ENCODE peak calls at places on chromosomes 16 and 17, in seven cellular contexts. F, X, H, D, O, N and I are unnamed samples.
A peak's percentile ranks its signal among the peaks of the same experiment; 100 is the strongest.

GRCh38 chr16:22333457-22333994 is 36.3 kb downstream of the POLR3E start:
- DNase-seq in F (no peak), N (no peak), O (no peak), H (no peak), D (peak; percentile 34), X (no peak), I (no peak)

GRCh38 chr16:66619036-66619435 is 14.5 kb downstream of the CMTM3 start:
- DNase-seq in F (no peak), H (no peak), O (no peak), D (no peak), N (no peak), X (no peak), I (peak; percentile 43)

GRCh38 chr17:19714542-19715411 is 1.6 kb downstream of the SLC47A2 start:
- DNase-seq in D (no peak), X (no peak), O (no peak), H (no peak), F (no peak), N (no peak), I (peak; percentile 35)

GRCh38 chr16:89256651-89257254 is 39.2 kb downstream of the ZNF778 start:
- DNase-seq in X (no peak), N (no peak), O (peak; percentile 30), D (peak; percentile 84), H (no peak), F (no peak), I (no peak)

GRCh38 chr17:77140878-77141767 is at the start of gene SEC14L1:
- DNase-seq in D (peak; percentile 69), H (peak; percentile 77), X (peak; percentile 68), N (no peak), F (no peak), O (peak; percentile 89), I (no peak)

GRCh38 chr17:78442648-78443128 is 64.2 kb downstream of the PGS1 start:
- DNase-seq in H (no peak), N (no peak), D (no peak), X (no peak), F (no peak), O (no peak), I (no peak)

GRCh38 chr17:69819316-69820087 is 255.5 kb upstream of the KCNJ16 start:
- DNase-seq in N (no peak), D (no peak), O (no peak), X (no peak), F (no peak), H (no peak), I (no peak)

GRCh38 chr16:8519643-8520042 is 70.7 kb downstream of the TMEM114 start:
- DNase-seq in D (no peak), X (no peak), F (no peak), O (no peak), H (no peak), N (no peak), I (no peak)

GRCh38 chr17:50280068-50280467 is 5.8 kb downstream of the TMEM92 start:
- DNase-seq in N (no peak), D (no peak), X (no peak), H (peak; percentile 44), F (no peak), O (no peak), I (no peak)

GRCh38 chr17:74037320-74037719 is 166.2 kb upstream of the RPL38 start:
- DNase-seq in N (no peak), O (peak; percentile 66), H (no peak), F (no peak), D (no peak), X (no peak), I (no peak)

GRCh38 chr17:80899402-80900268 is 92.0 kb upstream of the CHMP6 start:
- DNase-seq in N (no peak), O (peak; percentile 87), H (peak; percentile 86), X (peak; percentile 29), D (peak; percentile 88), F (peak; percentile 40), I (no peak)

GRCh38 chr16:3752984-3753383 is 35.7 kb upstream of the TRAP1 start:
- DNase-seq in D (no peak), H (no peak), N (no peak), O (no peak), F (no peak), X (no peak), I (no peak)

GRCh38 chr16:75351183-75351582 is 82.1 kb downstream of the CFDP1 start:
- DNase-seq in O (peak; percentile 27), H (no peak), X (no peak), N (no peak), F (no peak), D (no peak), I (no peak)

GRCh38 chr17:70661342-70662222 is 492.2 kb downstream of the KCNJ2 start:
- DNase-seq in N (no peak), X (no peak), F (no peak), O (no peak), D (no peak), H (no peak), I (no peak)

GRCh38 chr16:83215417-83216001 is 588.7 kb downstream of the CDH13 start:
- DNase-seq in N (no peak), O (peak; percentile 49), F (peak; percentile 21), D (peak; percentile 97), H (peak; percentile 83), X (peak; percentile 21), I (peak; percentile 4)

GRCh38 chr16:89918453-89919347 is at the start of gene MC1R:
- DNase-seq in H (peak; percentile 90), D (peak; percentile 78), N (no peak), X (peak; percentile 88), O (peak; percentile 72), F (peak; percentile 26), I (no peak)

GRCh38 chr16:12375341-12375740 is 398.8 kb downstream of the SNX29 start:
- DNase-seq in H (no peak), O (no peak), N (no peak), F (no peak), X (no peak), D (no peak), I (no peak)

GRCh38 chr16:89822188-89823086 is 5.8 kb upstream of the SPIRE2 start:
- DNase-seq in F (no peak), H (no peak), D (no peak), N (no peak), X (peak; percentile 99), O (no peak), I (no peak)

GRCh38 chr16:4314532-4315184 is 1.2 kb upstream of the GLIS2 start:
- DNase-seq in N (no peak), X (no peak), H (no peak), D (peak; percentile 66), O (peak; percentile 68), F (peak; percentile 70), I (peak; percentile 53)

GRCh38 chr17:69175262-69175811 is 33.6 kb upstream of the ABCA6 start:
- DNase-seq in D (no peak), O (no peak), N (no peak), F (no peak), H (no peak), X (no peak), I (no peak)

GRCh38 chr17:49850772-49851386 is 3.0 kb upstream of the TAC4 start:
- DNase-seq in O (peak; percentile 86), F (no peak), N (no peak), X (no peak), H (no peak), D (peak; percentile 60), I (no peak)

GRCh38 chr17:78981010-78981888 is 1.5 kb upstream of the LGALS3BP start:
- DNase-seq in X (no peak), D (no peak), F (no peak), N (no peak), H (no peak), O (no peak), I (no peak)

GRCh38 chr17:33438578-33438977 is 145.5 kb upstream of the ASIC2 start:
- DNase-seq in N (no peak), O (no peak), X (no peak), F (no peak), D (no peak), H (peak; percentile 37), I (no peak)

GRCh38 chr17:40071720-40072480 is 9.1 kb downstream of the THRA start:
- DNase-seq in X (peak; percentile 46), D (no peak), H (no peak), N (no peak), O (peak; percentile 79), F (no peak), I (peak; percentile 84)

GRCh38 chr17:8163978-8164814 is 1.4 kb upstream of the VAMP2 start:
- DNase-seq in F (no peak), D (no peak), H (peak; percentile 78), N (no peak), O (no peak), X (no peak), I (peak; percentile 61)

GRCh38 chr17:74296548-74296936 is 22.5 kb downstream of the DNAI2 start:
- DNase-seq in H (peak; percentile 82), D (peak; percentile 58), O (peak; percentile 76), X (peak; percentile 65), N (no peak), F (peak; percentile 57), I (peak; percentile 62)

GRCh38 chr16:81403601-81404391 is 40.8 kb upstream of the CMIP start:
- DNase-seq in N (peak; percentile 28), D (peak; percentile 97), H (peak; percentile 94), X (peak; percentile 79), O (peak; percentile 91), F (peak; percentile 85), I (peak; percentile 92)

GRCh38 chr16:81409016-81409556 is 35.5 kb upstream of the CMIP start:
- DNase-seq in N (no peak), F (no peak), X (no peak), D (no peak), H (no peak), O (no peak), I (no peak)

GRCh38 chr16:81408409-81408950 is 36.1 kb upstream of the CMIP start:
- DNase-seq in H (no peak), D (no peak), N (no peak), X (no peak), F (no peak), O (no peak), I (no peak)

GRCh38 chr16:81403208-81403600 is 41.4 kb upstream of the CMIP start:
- DNase-seq in O (no peak), F (no peak), X (no peak), N (no peak), D (no peak), H (no peak), I (no peak)

GRCh38 chr16:81405702-81406113 is 38.9 kb upstream of the CMIP start:
- DNase-seq in H (peak; percentile 57), D (no peak), F (peak; percentile 99), O (no peak), X (peak; percentile 91), N (no peak), I (peak; percentile 19)
- TF ChIP-seq JUND in H (no peak), D (no peak), F (no peak), O (peak; percentile 94), X (no peak), N (no peak), I (no peak)

GRCh38 chr17:9987779-9988585 is 82.9 kb upstream of the RCVRN start:
- DNase-seq in X (peak; percentile 18), N (no peak), O (peak; percentile 58), H (peak; percentile 55), F (no peak), D (peak; percentile 72), I (peak; percentile 24)
- TF ChIP-seq JUND in X (no peak), N (no peak), O (no peak), H (no peak), F (no peak), D (no peak), I (no peak)

GRCh38 chr16:71966932-71967331 is 33.3 kb downstream of the PKD1L3 start:
- DNase-seq in N (no peak), O (no peak), F (no peak), H (no peak), D (no peak), X (no peak), I (no peak)
- TF ChIP-seq JUND in N (no peak), O (no peak), F (no peak), H (no peak), D (no peak), X (no peak), I (no peak)

GRCh38 chr17:35341465-35341992 is 31.9 kb downstream of the SLFN11 start:
- DNase-seq in O (no peak), F (no peak), H (no peak), X (no peak), D (no peak), N (peak; percentile 71), I (no peak)
- TF ChIP-seq JUND in O (no peak), F (no peak), H (no peak), X (no peak), D (no peak), N (no peak), I (no peak)